ENCODE peak calls at places on chromosomes 1 and 21, in eight cellular contexts. X is suprapubic skin, B is mesendoderm, I is ovary, R is RWPE1, J is OCI-LY7, K is lower lobe of right lung, W is neuronal stem cell. A is an unnamed sample.
A peak's percentile ranks its signal among the peaks of the same experiment; 100 is the strongest.

GRCh38 chr21:43731476-43731875 is 12.5 kb downstream of the PDXK start:
- DNase-seq in X (no peak), B (no peak), I (no peak), R (no peak), J (no peak), K (no peak), W (no peak), A (no peak)

GRCh38 chr1:108540977-108541376 is 18.9 kb upstream of the EEIG2 start:
- DNase-seq in X (no peak), B (no peak), I (no peak), R (no peak), J (no peak), K (no peak), W (no peak), A (no peak)

GRCh38 chr1:3891329-3891867 is 8.7 kb downstream of the C1orf174 start:
- DNase-seq in X (no peak), B (no peak), I (no peak), R (no peak), J (no peak), K (peak; percentile 42), W (no peak), A (no peak)

GRCh38 chr1:211492511-211493132 is 660 bp upstream of the RD3 start:
- DNase-seq in X (no peak), B (no peak), I (no peak), R (no peak), J (no peak), K (no peak), W (no peak), A (no peak)

GRCh38 chr21:36338975-36339374 is 19.0 kb downstream of the MORC3 start:
- DNase-seq in X (no peak), B (peak; percentile 12), I (no peak), R (no peak), J (no peak), K (no peak), W (no peak), A (no peak)

GRCh38 chr1:27233677-27234053 is 767 bp upstream of the WDTC1 start:
- DNase-seq in X (no peak), B (peak; percentile 20), I (peak; percentile 20), R (no peak), J (no peak), K (no peak), W (peak; percentile 9), A (no peak)

GRCh38 chr1:31297273-31298247 is 728 bp downstream of the ZCCHC17 start:
- DNase-seq in X (no peak), B (peak; percentile 44), I (no peak), R (peak; percentile 42), J (peak; percentile 13), K (no peak), W (peak; percentile 1), A (no peak)

GRCh38 chr1:165900576-165901380 is 73.4 kb downstream of the UCK2 start:
- DNase-seq in X (no peak), B (peak; percentile 44), I (no peak), R (peak; percentile 40), J (no peak), K (no peak), W (no peak), A (no peak)

GRCh38 chr1:58446368-58446767 is 100.2 kb downstream of the OMA1 start:
- DNase-seq in X (no peak), B (no peak), I (peak; percentile 13), R (no peak), J (no peak), K (no peak), W (no peak), A (no peak)

GRCh38 chr1:240399381-240399780 is 212.6 kb downstream of the GREM2 start:
- DNase-seq in X (no peak), B (peak; percentile 82), I (peak; percentile 17), R (peak; percentile 46), J (no peak), K (no peak), W (no peak), A (no peak)

GRCh38 chr1:36912365-36912840 is 121.9 kb downstream of the GRIK3 start:
- DNase-seq in X (peak; percentile 62), B (no peak), I (no peak), R (no peak), J (no peak), K (no peak), W (no peak), A (peak; percentile 44)

GRCh38 chr1:176448340-176448739 is 14.6 kb upstream of the PAPPA2 start:
- DNase-seq in X (no peak), B (no peak), I (no peak), R (peak; percentile 29), J (no peak), K (no peak), W (no peak), A (no peak)

GRCh38 chr1:26861889-26862371 is 1.0 kb upstream of the SFN start:
- DNase-seq in X (no peak), B (no peak), I (no peak), R (no peak), J (no peak), K (no peak), W (no peak), A (no peak)

GRCh38 chr1:239912471-239912870 is 179.2 kb upstream of the FMN2 start:
- DNase-seq in X (no peak), B (no peak), I (no peak), R (peak; percentile 8), J (no peak), K (no peak), W (no peak), A (no peak)

GRCh38 chr1:84436907-84437667 is 38.8 kb downstream of the DNASE2B start:
- DNase-seq in X (no peak), B (no peak), I (no peak), R (no peak), J (peak; percentile 57), K (no peak), W (no peak), A (no peak)

GRCh38 chr1:47752048-47752451 is 245.1 kb downstream of the TRABD2B start:
- DNase-seq in X (peak; percentile 74), B (no peak), I (no peak), R (no peak), J (no peak), K (no peak), W (no peak), A (no peak)

GRCh38 chr1:168917796-168918195 is 188.7 kb upstream of the ATP1B1 start:
- DNase-seq in X (no peak), B (no peak), I (no peak), R (no peak), J (no peak), K (no peak), W (no peak), A (no peak)

GRCh38 chr1:76073471-76073870 is 1.1 kb upstream of the ST6GALNAC3 start:
- DNase-seq in X (no peak), B (peak; percentile 62), I (no peak), R (no peak), J (no peak), K (no peak), W (no peak), A (no peak)

DNA sequence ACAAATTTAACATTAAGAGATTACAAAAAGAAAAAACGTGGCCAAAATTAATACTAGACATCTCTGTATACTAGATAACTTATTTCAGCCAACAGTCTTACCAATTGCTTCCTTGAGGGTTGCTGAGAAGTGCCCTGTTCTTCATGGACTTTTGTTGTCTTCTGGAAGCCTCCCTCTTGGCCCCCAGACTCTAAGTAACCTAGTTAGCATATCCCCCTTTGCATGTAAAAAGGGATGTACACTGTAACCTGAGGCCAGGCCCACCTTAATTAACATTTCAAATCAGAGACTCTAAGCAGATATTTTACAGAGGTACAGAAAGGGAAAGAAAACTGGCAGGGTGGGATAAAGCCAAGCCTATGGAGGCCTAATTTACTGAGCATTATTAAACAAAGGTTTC is 1047.3 kb downstream of the ADGRL2 start:
- DNase-seq in X (no peak), B (no peak), I (no peak), R (no peak), J (no peak), K (no peak), W (no peak), A (no peak)
- H3K27ac ChIP-seq in X (no peak overlapping the region), B (no peak overlapping the region), I (no peak overlapping the region), R (no peak overlapping the region), J (no peak overlapping the region), K (no peak overlapping the region), W (no peak overlapping the region), A (no peak overlapping the region)

DNA sequence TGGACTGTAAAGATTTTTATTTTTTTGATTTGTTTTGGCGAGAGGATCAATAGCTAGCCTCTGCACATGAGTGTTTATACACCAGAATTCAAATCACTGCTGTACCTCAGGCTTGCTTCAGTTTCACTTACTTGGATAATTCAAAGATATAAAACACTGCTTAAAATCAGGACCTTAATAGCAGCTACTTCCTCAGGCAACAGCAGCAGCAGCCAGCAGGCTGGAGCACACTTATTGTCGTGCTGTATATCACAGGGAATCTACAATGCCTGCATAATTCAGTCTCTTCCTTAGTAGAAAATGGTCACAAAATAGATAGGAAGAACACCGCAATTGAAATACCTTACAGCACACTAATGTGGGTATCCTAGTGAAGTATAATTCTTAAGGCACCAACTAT is 497.4 kb downstream of the NEGR1 start:
- DNase-seq in X (no peak), B (no peak), I (no peak), R (no peak), J (no peak), K (no peak), W (no peak), A (no peak)
- H3K27ac ChIP-seq in X (no peak overlapping the region), B (no peak overlapping the region), I (no peak overlapping the region), R (no peak overlapping the region), J (no peak overlapping the region), K (no peak overlapping the region), W (no peak overlapping the region), A (no peak overlapping the region)

GRCh38 chr1:184633785-184634184 is 120.9 kb downstream of the EDEM3 start:
- DNase-seq in X (no peak), B (peak; percentile 61), I (no peak), R (no peak), J (no peak), K (peak; percentile 80), W (no peak), A (no peak)
- H3K27ac ChIP-seq in X (no peak overlapping the region), B (no peak overlapping the region), I (no peak overlapping the region), R (no peak overlapping the region), J (no peak overlapping the region), K (peak overlapping the region; percentile 67), W (no peak overlapping the region), A (no peak overlapping the region)

GRCh38 chr1:186154651-186155050 is 220.4 kb downstream of the TPR start:
- DNase-seq in X (no peak), B (no peak), I (no peak), R (no peak), J (no peak), K (no peak), W (no peak), A (no peak)

GRCh38 chr1:186152227-186152944 is 222.7 kb downstream of the TPR start:
- DNase-seq in X (no peak), B (peak; percentile 76), I (no peak), R (peak; percentile 68), J (no peak), K (no peak), W (no peak), A (no peak)

GRCh38 chr1:186152945-186153309 is 222.1 kb downstream of the TPR start:
- DNase-seq in X (no peak), B (no peak), I (no peak), R (no peak), J (no peak), K (no peak), W (no peak), A (no peak)

DNA sequence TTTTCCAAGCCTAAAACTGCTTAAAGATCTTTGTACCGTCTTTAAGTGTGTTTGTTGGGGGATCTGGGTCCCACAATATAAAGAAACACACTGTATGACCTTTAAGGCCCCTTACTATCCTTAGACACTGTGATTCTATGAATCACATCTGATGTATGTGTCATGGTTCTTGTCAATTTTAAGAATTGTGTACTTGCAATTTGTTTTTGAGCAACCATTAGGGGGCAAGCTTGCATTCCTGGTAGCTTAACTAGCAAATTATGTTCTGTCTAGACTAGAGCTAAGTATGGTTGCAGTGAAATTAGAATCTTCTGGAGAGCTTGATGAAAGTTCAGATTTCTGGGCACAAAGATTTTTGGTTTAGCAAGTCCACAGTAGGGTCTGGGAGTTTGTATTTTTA is 219.5 kb downstream of the TPR start:
- DNase-seq in X (no peak), B (peak; percentile 50), I (no peak), R (peak; percentile 57), J (peak; percentile 44), K (no peak), W (no peak), A (no peak)
- H3K27ac ChIP-seq in X (no peak overlapping the region), B (no peak overlapping the region), I (no peak overlapping the region), R (no peak overlapping the region), J (no peak overlapping the region), K (no peak overlapping the region), W (no peak overlapping the region), A (no peak overlapping the region)

A was measured in vagina.